ENCODE peak calls at places on chromosomes 12 and 14, in nine cellular contexts. I is SIG-M5, Y is astrocyte of the spinal cord, J is WTC11, G is GM20000, N is uterus, M is SW480, R is pancreas, S is T-helper 17 cell. Z is an unnamed sample.

GRCh38 chr12:53211476-53212381 is 4.7 kb upstream of the ITGB7 start:
- DNase-seq in I (no peak), Y (no peak), J (no peak), G (no peak), N (no peak), M (peak), R (no peak), S (no peak), Z (no peak)

GRCh38 chr14:65496178-65496993 is 83.9 kb downstream of the FUT8 start:
- DNase-seq in I (no peak), Y (peak), J (no peak), G (no peak), N (no peak), M (no peak), R (no peak), S (no peak), Z (no peak)

GRCh38 chr14:104090071-104090748 is 4.7 kb downstream of the ASPG start:
- DNase-seq in I (no peak), Y (no peak), J (no peak), G (no peak), N (no peak), M (no peak), R (no peak), S (no peak), Z (no peak)

GRCh38 chr12:96883571-96883970 is 23.5 kb upstream of the NEDD1 start:
- DNase-seq in I (no peak), Y (no peak), J (no peak), G (no peak), N (no peak), M (no peak), R (no peak), S (no peak), Z (no peak)

GRCh38 chr14:35480119-35480769 is 53.7 kb upstream of the INSM2 start:
- DNase-seq in I (no peak), Y (no peak), J (no peak), G (peak), N (no peak), M (peak), R (no peak), S (no peak), Z (no peak)

GRCh38 chr12:115470977-115471376 is 787.0 kb upstream of the TBX3 start:
- DNase-seq in I (no peak), Y (no peak), J (no peak), G (no peak), N (no peak), M (no peak), R (no peak), S (no peak), Z (no peak)

GRCh38 chr12:1474059-1474537 is 120.3 kb downstream of the FBXL14 start:
- DNase-seq in I (no peak), Y (peak), J (no peak), G (no peak), N (no peak), M (peak), R (no peak), S (no peak), Z (no peak)

GRCh38 chr12:16389594-16389993 is 42.1 kb downstream of the MGST1 start:
- DNase-seq in I (no peak), Y (peak), J (no peak), G (no peak), N (peak), M (peak), R (no peak), S (no peak), Z (no peak)

GRCh38 chr12:130945793-130946492 is 7.8 kb upstream of the ADGRD1 start:
- DNase-seq in I (no peak), Y (no peak), J (no peak), G (no peak), N (no peak), M (no peak), R (no peak), S (no peak), Z (no peak)

GRCh38 chr12:94699796-94700195 is 49.4 kb upstream of the TMCC3 start:
- DNase-seq in I (no peak), Y (no peak), J (no peak), G (no peak), N (no peak), M (no peak), R (no peak), S (no peak), Z (no peak)

GRCh38 chr14:99318091-99318958 is 46.3 kb upstream of the BCL11B start:
- DNase-seq in I (no peak), Y (no peak), J (no peak), G (no peak), N (no peak), M (no peak), R (no peak), S (no peak), Z (no peak)

GRCh38 chr14:87049886-87050820 is 942.8 kb downstream of the GALC start:
- DNase-seq in I (no peak), Y (peak), J (peak), G (no peak), N (no peak), M (peak), R (peak), S (no peak), Z (no peak)

GRCh38 chr12:93468008-93468371 is 676 bp downstream of the MRPL42 start:
- DNase-seq in I (no peak), Y (no peak), J (no peak), G (no peak), N (no peak), M (peak), R (no peak), S (no peak), Z (no peak)

GRCh38 chr14:59275668-59276067 is 87.2 kb downstream of the DAAM1 start:
- DNase-seq in I (no peak), Y (peak), J (no peak), G (peak), N (no peak), M (peak), R (no peak), S (no peak), Z (no peak)

GRCh38 chr12:94663702-94664101 is 13.3 kb upstream of the TMCC3 start:
- DNase-seq in I (no peak), Y (no peak), J (no peak), G (no peak), N (no peak), M (no peak), R (no peak), S (no peak), Z (no peak)

GRCh38 chr12:114241973-114242434 is 163.9 kb downstream of the TBX5 start:
- DNase-seq in I (no peak), Y (no peak), J (no peak), G (no peak), N (no peak), M (peak), R (no peak), S (no peak), Z (no peak)

GRCh38 chr14:51897791-51898190 is 37.4 kb downstream of the GNG2 start:
- DNase-seq in I (no peak), Y (no peak), J (no peak), G (no peak), N (no peak), M (no peak), R (no peak), S (no peak), Z (no peak)

GRCh38 chr12:54984602-54985376 is at the start of gene TESPA1:
- DNase-seq in I (peak), Y (no peak), J (no peak), G (peak), N (peak), M (no peak), R (no peak), S (peak), Z (peak)

GRCh38 chr14:23302290-23303225 is at the start of gene PPP1R3E:
- DNase-seq in I (no peak), Y (peak), J (peak), G (peak), N (peak), M (peak), R (peak), S (peak), Z (peak)

GRCh38 chr12:87870061-87870460 is 159.1 kb downstream of the C12orf50 start:
- DNase-seq in I (no peak), Y (no peak), J (no peak), G (no peak), N (no peak), M (peak), R (no peak), S (no peak), Z (no peak)